ENCODE peak calls at places on chromosomes 16 and 17, in ten cellular contexts. One of them, this sample, is unnamed.

GRCh38 chr16:11315499-11315898 is 29.8 kb upstream of the RMI2 start:
- DNase-seq in cardiac muscle cell: no peak
- DNase-seq in right lobe of liver: no peak
- DNase-seq in foreskin fibroblast: no peak
- DNase-seq in pancreas: no peak
- DNase-seq in GM12865: no peak
- DNase-seq in transverse colon: no peak
- DNase-seq in IMR-90: peak
- DNase-seq in HCT116: no peak
- DNase-seq in lung: no peak
- DNase-seq in this sample: no peak

GRCh38 chr16:65223335-65223734 is 101.5 kb upstream of the CDH11 start:
- DNase-seq in cardiac muscle cell: no peak
- DNase-seq in right lobe of liver: no peak
- DNase-seq in foreskin fibroblast: no peak
- DNase-seq in pancreas: no peak
- DNase-seq in GM12865: no peak
- DNase-seq in transverse colon: no peak
- DNase-seq in IMR-90: no peak
- DNase-seq in HCT116: no peak
- DNase-seq in lung: no peak
- DNase-seq in this sample: no peak

GRCh38 chr16:56428087-56428486 is 2.7 kb upstream of the AMFR start:
- DNase-seq in cardiac muscle cell: no peak
- DNase-seq in right lobe of liver: no peak
- DNase-seq in foreskin fibroblast: no peak
- DNase-seq in pancreas: no peak
- DNase-seq in GM12865: no peak
- DNase-seq in transverse colon: no peak
- DNase-seq in IMR-90: no peak
- DNase-seq in HCT116: no peak
- DNase-seq in lung: no peak
- DNase-seq in this sample: no peak

GRCh38 chr17:21301593-21302550 is 17.4 kb downstream of the MAP2K3 start:
- DNase-seq in cardiac muscle cell: no peak
- DNase-seq in right lobe of liver: no peak
- DNase-seq in foreskin fibroblast: no peak
- DNase-seq in pancreas: peak
- DNase-seq in GM12865: no peak
- DNase-seq in transverse colon: no peak
- DNase-seq in IMR-90: no peak
- DNase-seq in HCT116: no peak
- DNase-seq in lung: no peak
- DNase-seq in this sample: peak

GRCh38 chr16:14562691-14563491 is 67.2 kb downstream of the PARN start:
- DNase-seq in cardiac muscle cell: peak
- DNase-seq in right lobe of liver: peak
- DNase-seq in foreskin fibroblast: no peak
- DNase-seq in pancreas: no peak
- DNase-seq in GM12865: no peak
- DNase-seq in transverse colon: peak
- DNase-seq in IMR-90: peak
- DNase-seq in HCT116: no peak
- DNase-seq in lung: no peak
- DNase-seq in this sample: no peak

GRCh38 chr17:17783825-17784598 is 52.8 kb downstream of the SREBF1 start:
- DNase-seq in cardiac muscle cell: peak
- DNase-seq in right lobe of liver: no peak
- DNase-seq in foreskin fibroblast: no peak
- DNase-seq in pancreas: peak
- DNase-seq in GM12865: peak
- DNase-seq in transverse colon: peak
- DNase-seq in IMR-90: no peak
- DNase-seq in HCT116: no peak
- DNase-seq in lung: peak
- DNase-seq in this sample: peak

GRCh38 chr17:29077320-29077719 is 34.4 kb downstream of the PIPOX start:
- DNase-seq in cardiac muscle cell: no peak
- DNase-seq in right lobe of liver: no peak
- DNase-seq in foreskin fibroblast: no peak
- DNase-seq in pancreas: no peak
- DNase-seq in GM12865: no peak
- DNase-seq in transverse colon: no peak
- DNase-seq in IMR-90: no peak
- DNase-seq in HCT116: no peak
- DNase-seq in lung: no peak
- DNase-seq in this sample: no peak

GRCh38 chr17:72697602-72698146 is 394.8 kb downstream of the SLC39A11 start:
- DNase-seq in cardiac muscle cell: peak
- DNase-seq in right lobe of liver: no peak
- DNase-seq in foreskin fibroblast: no peak
- DNase-seq in pancreas: no peak
- DNase-seq in GM12865: no peak
- DNase-seq in transverse colon: no peak
- DNase-seq in IMR-90: peak
- DNase-seq in HCT116: no peak
- DNase-seq in lung: no peak
- DNase-seq in this sample: no peak

GRCh38 chr17:43517615-43518386 is 28.3 kb downstream of the ETV4 start:
- DNase-seq in cardiac muscle cell: no peak
- DNase-seq in right lobe of liver: no peak
- DNase-seq in foreskin fibroblast: peak
- DNase-seq in pancreas: no peak
- DNase-seq in GM12865: peak
- DNase-seq in transverse colon: no peak
- DNase-seq in IMR-90: peak
- DNase-seq in HCT116: no peak
- DNase-seq in lung: no peak
- DNase-seq in this sample: no peak

GRCh38 chr17:41009936-41010335 is 1.0 kb upstream of the KRTAP3-1 start:
- DNase-seq in cardiac muscle cell: no peak
- DNase-seq in right lobe of liver: no peak
- DNase-seq in foreskin fibroblast: no peak
- DNase-seq in pancreas: no peak
- DNase-seq in GM12865: no peak
- DNase-seq in transverse colon: no peak
- DNase-seq in IMR-90: no peak
- DNase-seq in HCT116: no peak
- DNase-seq in lung: no peak
- DNase-seq in this sample: no peak

GRCh38 chr16:73878616-73879015 is 418.0 kb upstream of the PSMD7 start:
- DNase-seq in cardiac muscle cell: peak
- DNase-seq in right lobe of liver: no peak
- DNase-seq in foreskin fibroblast: peak
- DNase-seq in pancreas: no peak
- DNase-seq in GM12865: peak
- DNase-seq in transverse colon: no peak
- DNase-seq in IMR-90: peak
- DNase-seq in HCT116: peak
- DNase-seq in lung: no peak
- DNase-seq in this sample: no peak

GRCh38 chr17:3197219-3197618 is at the start of gene OR1A2:
- DNase-seq in cardiac muscle cell: no peak
- DNase-seq in right lobe of liver: no peak
- DNase-seq in foreskin fibroblast: no peak
- DNase-seq in pancreas: no peak
- DNase-seq in GM12865: no peak
- DNase-seq in transverse colon: no peak
- DNase-seq in IMR-90: no peak
- DNase-seq in HCT116: no peak
- DNase-seq in lung: no peak
- DNase-seq in this sample: no peak

GRCh38 chr16:426115-426905 is 861 bp downstream of the RAB11FIP3 start:
- DNase-seq in cardiac muscle cell: peak
- DNase-seq in right lobe of liver: peak
- DNase-seq in foreskin fibroblast: no peak
- DNase-seq in pancreas: peak
- DNase-seq in GM12865: peak
- DNase-seq in transverse colon: peak
- DNase-seq in IMR-90: no peak
- DNase-seq in HCT116: no peak
- DNase-seq in lung: no peak
- DNase-seq in this sample: no peak

GRCh38 chr16:425740-426114 is 278 bp downstream of the RAB11FIP3 start:
- DNase-seq in cardiac muscle cell: peak
- DNase-seq in right lobe of liver: no peak
- DNase-seq in foreskin fibroblast: no peak
- DNase-seq in pancreas: no peak
- DNase-seq in GM12865: no peak
- DNase-seq in transverse colon: no peak
- DNase-seq in IMR-90: no peak
- DNase-seq in HCT116: no peak
- DNase-seq in lung: no peak
- DNase-seq in this sample: no peak

GRCh38 chr16:424623-425081 is 797 bp upstream of the RAB11FIP3 start:
- DNase-seq in cardiac muscle cell: no peak
- DNase-seq in right lobe of liver: peak
- DNase-seq in foreskin fibroblast: no peak
- DNase-seq in pancreas: peak
- DNase-seq in GM12865: no peak
- DNase-seq in transverse colon: peak
- DNase-seq in IMR-90: no peak
- DNase-seq in HCT116: no peak
- DNase-seq in lung: peak
- DNase-seq in this sample: no peak

GRCh38 chr16:424033-424622 is 1.3 kb upstream of the RAB11FIP3 start:
- DNase-seq in cardiac muscle cell: no peak
- DNase-seq in right lobe of liver: peak
- DNase-seq in foreskin fibroblast: peak
- DNase-seq in pancreas: peak
- DNase-seq in GM12865: no peak
- DNase-seq in transverse colon: peak
- DNase-seq in IMR-90: peak
- DNase-seq in HCT116: no peak
- DNase-seq in lung: peak
- DNase-seq in this sample: no peak

GRCh38 chr16:425082-425718 is at the start of gene RAB11FIP3:
- DNase-seq in cardiac muscle cell: peak
- DNase-seq in right lobe of liver: peak
- DNase-seq in foreskin fibroblast: peak
- DNase-seq in pancreas: peak
- DNase-seq in GM12865: peak
- DNase-seq in transverse colon: peak
- DNase-seq in IMR-90: peak
- DNase-seq in HCT116: peak
- DNase-seq in lung: peak
- DNase-seq in this sample: peak
- TF ChIP-seq CTCF in cardiac muscle cell: peak
- TF ChIP-seq CTCF in right lobe of liver: peak
- TF ChIP-seq CTCF in foreskin fibroblast: peak
- TF ChIP-seq CTCF in pancreas: no peak
- TF ChIP-seq CTCF in GM12865: peak
- TF ChIP-seq CTCF in transverse colon: no peak
- TF ChIP-seq CTCF in IMR-90: peak
- TF ChIP-seq CTCF in HCT116: no peak
- TF ChIP-seq CTCF in lung: no peak
- TF ChIP-seq CTCF in this sample: peak

GRCh38 chr17:38540514-38540913 is 65.2 kb downstream of the SRCIN1 start:
- DNase-seq in cardiac muscle cell: no peak
- DNase-seq in right lobe of liver: no peak
- DNase-seq in foreskin fibroblast: no peak
- DNase-seq in pancreas: no peak
- DNase-seq in GM12865: peak
- DNase-seq in transverse colon: no peak
- DNase-seq in IMR-90: no peak
- DNase-seq in HCT116: no peak
- DNase-seq in lung: no peak
- DNase-seq in this sample: no peak
- TF ChIP-seq CTCF in cardiac muscle cell: no peak
- TF ChIP-seq CTCF in right lobe of liver: no peak
- TF ChIP-seq CTCF in foreskin fibroblast: no peak
- TF ChIP-seq CTCF in pancreas: no peak
- TF ChIP-seq CTCF in GM12865: no peak
- TF ChIP-seq CTCF in transverse colon: no peak
- TF ChIP-seq CTCF in IMR-90: no peak
- TF ChIP-seq CTCF in HCT116: no peak
- TF ChIP-seq CTCF in lung: no peak
- TF ChIP-seq CTCF in this sample: no peak

GRCh38 chr16:19876501-19877059 is 8.1 kb downstream of the GPRC5B start:
- DNase-seq in cardiac muscle cell: no peak
- DNase-seq in right lobe of liver: no peak
- DNase-seq in foreskin fibroblast: no peak
- DNase-seq in pancreas: no peak
- DNase-seq in GM12865: no peak
- DNase-seq in transverse colon: no peak
- DNase-seq in IMR-90: no peak
- DNase-seq in HCT116: no peak
- DNase-seq in lung: no peak
- DNase-seq in this sample: no peak

GRCh38 chr16:19881783-19882182 is 2.9 kb downstream of the GPRC5B start:
- DNase-seq in cardiac muscle cell: no peak
- DNase-seq in right lobe of liver: no peak
- DNase-seq in foreskin fibroblast: no peak
- DNase-seq in pancreas: no peak
- DNase-seq in GM12865: no peak
- DNase-seq in transverse colon: no peak
- DNase-seq in IMR-90: no peak
- DNase-seq in HCT116: no peak
- DNase-seq in lung: no peak
- DNase-seq in this sample: no peak

GRCh38 chr16:19881028-19881427 is 3.6 kb downstream of the GPRC5B start:
- DNase-seq in cardiac muscle cell: no peak
- DNase-seq in right lobe of liver: no peak
- DNase-seq in foreskin fibroblast: no peak
- DNase-seq in pancreas: no peak
- DNase-seq in GM12865: no peak
- DNase-seq in transverse colon: no peak
- DNase-seq in IMR-90: no peak
- DNase-seq in HCT116: no peak
- DNase-seq in lung: no peak
- DNase-seq in this sample: no peak

GRCh38 chr16:19878760-19879159 is 5.9 kb downstream of the GPRC5B start:
- DNase-seq in cardiac muscle cell: no peak
- DNase-seq in right lobe of liver: no peak
- DNase-seq in foreskin fibroblast: no peak
- DNase-seq in pancreas: no peak
- DNase-seq in GM12865: no peak
- DNase-seq in transverse colon: no peak
- DNase-seq in IMR-90: no peak
- DNase-seq in HCT116: no peak
- DNase-seq in lung: no peak
- DNase-seq in this sample: no peak

GRCh38 chr16:19879241-19879792 is 5.3 kb downstream of the GPRC5B start:
- DNase-seq in cardiac muscle cell: peak
- DNase-seq in right lobe of liver: no peak
- DNase-seq in foreskin fibroblast: no peak
- DNase-seq in pancreas: no peak
- DNase-seq in GM12865: no peak
- DNase-seq in transverse colon: no peak
- DNase-seq in IMR-90: peak
- DNase-seq in HCT116: no peak
- DNase-seq in lung: no peak
- DNase-seq in this sample: no peak
- TF ChIP-seq CTCF in cardiac muscle cell: no peak
- TF ChIP-seq CTCF in right lobe of liver: no peak
- TF ChIP-seq CTCF in foreskin fibroblast: no peak
- TF ChIP-seq CTCF in pancreas: no peak
- TF ChIP-seq CTCF in GM12865: no peak
- TF ChIP-seq CTCF in transverse colon: no peak
- TF ChIP-seq CTCF in IMR-90: no peak
- TF ChIP-seq CTCF in HCT116: no peak
- TF ChIP-seq CTCF in lung: no peak
- TF ChIP-seq CTCF in this sample: no peak

GRCh38 chr17:75505152-75505409 is 10.3 kb downstream of the CASKIN2 start:
- DNase-seq in cardiac muscle cell: no peak
- DNase-seq in right lobe of liver: no peak
- DNase-seq in foreskin fibroblast: no peak
- DNase-seq in pancreas: no peak
- DNase-seq in GM12865: no peak
- DNase-seq in transverse colon: no peak
- DNase-seq in IMR-90: no peak
- DNase-seq in HCT116: no peak
- DNase-seq in lung: no peak
- DNase-seq in this sample: no peak
- TF ChIP-seq CTCF in cardiac muscle cell: no peak
- TF ChIP-seq CTCF in right lobe of liver: no peak
- TF ChIP-seq CTCF in foreskin fibroblast: no peak
- TF ChIP-seq CTCF in pancreas: no peak
- TF ChIP-seq CTCF in GM12865: no peak
- TF ChIP-seq CTCF in transverse colon: no peak
- TF ChIP-seq CTCF in IMR-90: no peak
- TF ChIP-seq CTCF in HCT116: no peak
- TF ChIP-seq CTCF in lung: no peak
- TF ChIP-seq CTCF in this sample: no peak

This sample was measured in chondrocyte.